ENCODE peak calls at places on chromosomes 7 and 10, in six cellular contexts. A is lower lobe of right lung, U is B cell, Z is OCI-LY7, L is nephron progenitor cell, D is mucosa of descending colon. Y is an unnamed sample.

GRCh38 chr7:106369349-106369748 is 84.6 kb upstream of the NAMPT start:
- DNase-seq in A (no peak), U (no peak), Z (no peak), L (no peak), D (no peak), Y (no peak)

GRCh38 chr7:34044734-34045353 is 139.5 kb downstream of the BMPER start:
- DNase-seq in A (no peak), U (no peak), Z (no peak), L (no peak), D (no peak), Y (no peak)

GRCh38 chr10:53447576-53447975 is 675.0 kb upstream of the MBL2 start:
- DNase-seq in A (no peak), U (no peak), Z (no peak), L (no peak), D (no peak), Y (no peak)

GRCh38 chr7:45033931-45034290 is 33.9 kb downstream of the CCM2 start:
- DNase-seq in A (no peak), U (no peak), Z (no peak), L (no peak), D (no peak), Y (no peak)

GRCh38 chr7:88106430-88106829 is 113.4 kb downstream of the SRI start:
- DNase-seq in A (no peak), U (no peak), Z (no peak), L (no peak), D (no peak), Y (no peak)

GRCh38 chr10:114715171-114715670 is 57.1 kb upstream of the ABLIM1 start:
- DNase-seq in A (no peak), U (no peak), Z (no peak), L (no peak), D (no peak), Y (no peak)

GRCh38 chr10:115514895-115515294 is 421.7 kb downstream of the ATRNL1 start:
- DNase-seq in A (no peak), U (no peak), Z (no peak), L (no peak), D (no peak), Y (no peak)

GRCh38 chr10:3186365-3186764 is 13.8 kb upstream of the PITRM1 start:
- DNase-seq in A (no peak), U (no peak), Z (no peak), L (no peak), D (no peak), Y (no peak)

GRCh38 chr10:44628921-44629320 is 244.0 kb upstream of the CXCL12 start:
- DNase-seq in A (no peak), U (no peak), Z (no peak), L (no peak), D (no peak), Y (no peak)

DNA sequence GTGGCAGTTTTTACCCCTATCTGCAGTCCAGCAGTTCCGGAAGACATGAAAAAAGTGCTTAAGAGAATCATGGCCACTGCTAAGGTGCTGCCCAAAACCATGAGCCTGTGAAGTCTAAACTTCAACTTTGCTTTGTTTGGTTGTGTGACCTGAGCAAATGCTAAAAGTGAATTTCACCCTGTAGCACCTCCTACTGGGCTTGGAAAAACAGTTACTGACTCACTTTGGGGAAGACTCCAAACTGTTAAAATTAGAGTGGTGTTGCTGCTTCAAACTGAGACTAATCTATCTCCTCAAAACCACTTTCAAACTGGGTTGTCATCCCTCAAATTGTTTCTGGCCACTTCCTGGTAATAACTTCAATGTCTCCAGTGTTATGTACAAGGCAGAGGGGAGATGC is 21.3 kb downstream of the MKX start:
- DNase-seq in A (no peak), U (no peak), Z (no peak), L (no peak), D (no peak), Y (no peak)
- TF ChIP-seq CTCF in A (no peak), U (no peak), Z (peak; percentile 60), L (no peak), D (no peak), Y (no peak)

DNA sequence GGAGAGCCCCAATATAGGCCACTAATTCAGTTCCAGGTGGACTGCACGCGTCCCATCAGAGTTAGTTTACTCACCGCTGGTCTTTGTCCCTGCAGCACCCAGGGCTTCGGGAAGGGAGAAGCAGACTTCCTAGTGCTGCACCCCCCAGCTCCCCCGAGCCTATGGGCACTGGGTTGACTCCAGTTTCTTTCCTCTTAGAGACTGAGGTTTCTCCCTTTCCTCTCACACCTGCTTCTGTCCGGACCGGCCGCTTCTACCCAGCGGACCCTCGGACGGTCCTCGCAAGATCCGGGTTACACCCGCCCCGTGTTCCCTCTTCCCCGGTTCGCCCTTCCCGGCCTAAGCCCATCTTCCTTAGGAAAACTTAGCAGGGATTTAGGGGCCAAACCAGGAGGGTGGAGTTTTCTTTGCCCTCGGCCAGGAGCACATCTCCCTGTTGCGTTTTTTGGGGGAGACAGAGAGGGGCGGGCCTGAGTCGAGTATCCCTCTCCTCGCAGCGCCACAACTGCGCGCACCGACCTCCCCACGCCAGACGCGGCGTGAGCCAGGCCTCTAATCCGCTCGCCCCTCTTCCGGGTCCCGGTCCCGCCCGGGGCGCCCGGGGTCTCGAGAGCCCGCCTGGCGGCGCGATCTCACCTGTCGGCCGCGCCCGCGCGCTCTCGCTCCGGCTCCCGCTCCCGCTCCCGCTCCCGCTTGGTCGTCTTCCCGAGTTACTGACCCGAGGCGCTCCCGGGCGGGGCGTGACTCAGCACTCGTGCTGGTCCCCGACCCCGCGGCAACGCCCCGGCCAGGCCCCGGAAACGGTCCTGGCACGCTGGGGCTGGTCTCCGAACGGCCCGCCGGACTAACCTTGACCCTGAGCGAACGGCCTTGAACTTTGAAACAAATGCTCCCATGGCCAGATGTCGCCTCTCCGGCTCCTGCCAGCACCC is at the start of gene AIFM2:
- DNase-seq in A (peak; percentile 90), U (peak; percentile 58), Z (no peak), L (peak; percentile 76), D (peak; percentile 93), Y (peak; percentile 89)
- TF ChIP-seq CTCF in A (peak; percentile 17), U (no peak), Z (no peak), L (no peak), D (no peak), Y (peak; percentile 26)

GRCh38 chr10:26939957-26940354 is 79.2 kb upstream of the ABI1 start:
- DNase-seq in A (no peak), U (no peak), Z (no peak), L (no peak), D (no peak), Y (no peak)
- TF ChIP-seq CTCF in A (no peak), U (no peak), Z (no peak), L (no peak), D (no peak), Y (no peak)

GRCh38 chr10:82643076-82643475 is 768.1 kb downstream of the NRG3 start:
- DNase-seq in A (no peak), U (no peak), Z (no peak), L (no peak), D (no peak), Y (no peak)
- TF ChIP-seq CTCF in A (no peak), U (no peak), Z (no peak), L (no peak), D (no peak), Y (no peak)

GRCh38 chr10:17785276-17785935 is 23.7 kb upstream of the MRC1 start:
- DNase-seq in A (no peak), U (no peak), Z (no peak), L (no peak), D (no peak), Y (no peak)

GRCh38 chr10:17788646-17789045 is 20.5 kb upstream of the MRC1 start:
- DNase-seq in A (no peak), U (no peak), Z (no peak), L (no peak), D (no peak), Y (no peak)

GRCh38 chr10:17789396-17789795 is 19.8 kb upstream of the MRC1 start:
- DNase-seq in A (no peak), U (no peak), Z (no peak), L (no peak), D (no peak), Y (no peak)

GRCh38 chr10:17784701-17785100 is 24.4 kb upstream of the MRC1 start:
- DNase-seq in A (no peak), U (no peak), Z (no peak), L (no peak), D (no peak), Y (no peak)

DNA sequence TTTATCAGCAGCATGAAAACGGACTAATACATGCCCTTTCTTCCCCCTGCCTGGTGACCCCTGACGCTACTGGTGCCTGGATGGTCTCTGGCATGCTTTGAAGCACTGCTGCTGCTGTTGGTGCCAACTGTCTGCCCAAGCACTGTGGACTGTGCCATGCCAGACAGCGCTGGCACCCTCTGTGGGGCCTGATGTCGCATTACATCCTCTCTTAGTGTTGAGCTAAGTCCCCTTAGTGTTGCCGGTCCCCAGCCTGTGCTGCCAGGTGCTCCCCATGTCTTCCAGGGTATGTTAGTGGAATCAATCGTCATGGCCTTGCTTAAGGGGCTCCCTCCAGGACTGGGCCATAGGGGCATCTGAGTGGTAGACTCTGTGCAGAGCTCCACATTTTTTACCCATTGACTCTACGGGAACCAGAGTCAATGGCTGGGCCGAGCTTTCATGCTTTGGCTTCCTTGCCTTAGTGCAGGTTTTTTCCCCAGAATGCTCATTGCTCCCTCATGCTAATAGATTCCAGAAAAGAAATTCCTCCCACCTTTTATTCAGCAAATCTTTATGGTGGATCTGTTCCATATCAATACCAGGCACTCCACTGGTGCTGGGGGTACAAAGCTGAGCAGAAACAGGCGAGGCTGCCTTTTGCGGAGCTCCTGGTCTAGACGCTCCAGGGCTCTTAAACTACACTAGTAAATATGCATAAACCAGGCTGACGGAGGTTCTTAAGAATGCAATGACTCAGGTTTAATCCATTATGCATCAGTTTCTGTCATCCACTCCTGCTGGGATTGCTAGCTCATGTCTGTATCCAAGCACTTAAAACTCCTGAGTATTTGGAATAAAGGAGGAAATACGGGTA is 21.8 kb upstream of the MRC1 start:
- DNase-seq in A (no peak), U (no peak), Z (no peak), L (no peak), D (no peak), Y (no peak)
- TF ChIP-seq CTCF in A (no peak), U (no peak), Z (no peak), L (no peak), D (no peak), Y (no peak)

GRCh38 chr7:47950714-47951113 is 2.4 kb upstream of the PKD1L1 start:
- DNase-seq in A (no peak), U (no peak), Z (no peak), L (no peak), D (peak; percentile 65), Y (no peak)
- TF ChIP-seq CTCF in A (no peak), U (no peak), Z (no peak), L (no peak), D (no peak), Y (no peak)

GRCh38 chr10:123301077-123301875 is 147.1 kb downstream of the BUB3 start:
- DNase-seq in A (no peak), U (no peak), Z (no peak), L (peak; percentile 47), D (peak; percentile 15), Y (no peak)
- TF ChIP-seq CTCF in A (no peak), U (no peak), Z (no peak), L (no peak), D (no peak), Y (no peak)

GRCh38 chr7:50641442-50642405 is 76.5 kb upstream of the DDC start:
- DNase-seq in A (no peak), U (no peak), Z (no peak), L (no peak), D (no peak), Y (no peak)
- TF ChIP-seq CTCF in A (peak; percentile 26), U (no peak), Z (no peak), L (no peak), D (no peak), Y (peak; percentile 13)

GRCh38 chr7:138885383-138886147 is 87.6 kb upstream of the ATP6V0A4 start:
- DNase-seq in A (no peak), U (no peak), Z (no peak), L (no peak), D (no peak), Y (no peak)
- TF ChIP-seq CTCF in A (no peak), U (no peak), Z (no peak), L (no peak), D (no peak), Y (no peak)